ENCODE peak calls at places on chromosome 13, in seven cellular contexts. One of them, this sample, is unnamed.
A peak's percentile ranks its signal among the peaks of the same experiment; 100 is the strongest.

GRCh38 chr13:98977568-98978270 is at the start of gene DOCK9:
- DNase-seq in kidney: peak; percentile 82
- DNase-seq in lung: peak; percentile 42
- DNase-seq in GM10248: no peak
- DNase-seq in AG04449: no peak
- DNase-seq in upper lobe of right lung: peak; percentile 69
- DNase-seq in mesothelial cell of epicardium: no peak
- DNase-seq in this sample: no peak

GRCh38 chr13:94886191-94886590 is 173.8 kb upstream of the SOX21 start:
- DNase-seq in kidney: no peak
- DNase-seq in lung: no peak
- DNase-seq in GM10248: no peak
- DNase-seq in AG04449: peak; percentile 56
- DNase-seq in upper lobe of right lung: no peak
- DNase-seq in mesothelial cell of epicardium: no peak
- DNase-seq in this sample: no peak

GRCh38 chr13:66714795-66715194 is 515.3 kb downstream of the PCDH9 start:
- DNase-seq in kidney: no peak
- DNase-seq in lung: no peak
- DNase-seq in GM10248: no peak
- DNase-seq in AG04449: no peak
- DNase-seq in upper lobe of right lung: no peak
- DNase-seq in mesothelial cell of epicardium: no peak
- DNase-seq in this sample: no peak

GRCh38 chr13:33999830-34000605 is 182.1 kb downstream of the RFC3 start:
- DNase-seq in kidney: no peak
- DNase-seq in lung: no peak
- DNase-seq in GM10248: no peak
- DNase-seq in AG04449: no peak
- DNase-seq in upper lobe of right lung: no peak
- DNase-seq in mesothelial cell of epicardium: no peak
- DNase-seq in this sample: no peak

GRCh38 chr13:75963318-75963717 is 327.2 kb downstream of the LMO7 start:
- DNase-seq in kidney: no peak
- DNase-seq in lung: no peak
- DNase-seq in GM10248: no peak
- DNase-seq in AG04449: no peak
- DNase-seq in upper lobe of right lung: no peak
- DNase-seq in mesothelial cell of epicardium: no peak
- DNase-seq in this sample: no peak

GRCh38 chr13:106376411-106377112 is 158.9 kb downstream of the EFNB2 start:
- DNase-seq in kidney: no peak
- DNase-seq in lung: peak; percentile 66
- DNase-seq in GM10248: no peak
- DNase-seq in AG04449: peak; percentile 58
- DNase-seq in upper lobe of right lung: no peak
- DNase-seq in mesothelial cell of epicardium: no peak
- DNase-seq in this sample: peak; percentile 65

GRCh38 chr13:45996631-45997030 is 55.9 kb downstream of the ZC3H13 start:
- DNase-seq in kidney: no peak
- DNase-seq in lung: no peak
- DNase-seq in GM10248: no peak
- DNase-seq in AG04449: no peak
- DNase-seq in upper lobe of right lung: no peak
- DNase-seq in mesothelial cell of epicardium: no peak
- DNase-seq in this sample: no peak

GRCh38 chr13:45255253-45255987 is 54.6 kb upstream of the KCTD4 start:
- DNase-seq in kidney: no peak
- DNase-seq in lung: no peak
- DNase-seq in GM10248: no peak
- DNase-seq in AG04449: no peak
- DNase-seq in upper lobe of right lung: no peak
- DNase-seq in mesothelial cell of epicardium: no peak
- DNase-seq in this sample: no peak

GRCh38 chr13:21079761-21080730 is 18.7 kb upstream of the LATS2 start:
- DNase-seq in kidney: no peak
- DNase-seq in lung: no peak
- DNase-seq in GM10248: no peak
- DNase-seq in AG04449: peak; percentile 95
- DNase-seq in upper lobe of right lung: no peak
- DNase-seq in mesothelial cell of epicardium: no peak
- DNase-seq in this sample: peak; percentile 89

GRCh38 chr13:30181856-30182651 is 125.3 kb downstream of the KATNAL1 start:
- DNase-seq in kidney: no peak
- DNase-seq in lung: no peak
- DNase-seq in GM10248: no peak
- DNase-seq in AG04449: no peak
- DNase-seq in upper lobe of right lung: no peak
- DNase-seq in mesothelial cell of epicardium: no peak
- DNase-seq in this sample: no peak

GRCh38 chr13:104625196-104625595 is 1559.0 kb upstream of the SLC10A2 start:
- DNase-seq in kidney: no peak
- DNase-seq in lung: no peak
- DNase-seq in GM10248: no peak
- DNase-seq in AG04449: no peak
- DNase-seq in upper lobe of right lung: no peak
- DNase-seq in mesothelial cell of epicardium: no peak
- DNase-seq in this sample: no peak

GRCh38 chr13:64704121-64704520 is 2526.0 kb downstream of the PCDH9 start:
- DNase-seq in kidney: no peak
- DNase-seq in lung: no peak
- DNase-seq in GM10248: no peak
- DNase-seq in AG04449: no peak
- DNase-seq in upper lobe of right lung: no peak
- DNase-seq in mesothelial cell of epicardium: no peak
- DNase-seq in this sample: no peak

GRCh38 chr13:20796791-20797513 is 23.2 kb upstream of the EEF1AKMT1 start:
- DNase-seq in kidney: no peak
- DNase-seq in lung: no peak
- DNase-seq in GM10248: no peak
- DNase-seq in AG04449: peak; percentile 4
- DNase-seq in upper lobe of right lung: no peak
- DNase-seq in mesothelial cell of epicardium: no peak
- DNase-seq in this sample: no peak

GRCh38 chr13:76522083-76522755 is 364.0 kb downstream of the KCTD12 start:
- DNase-seq in kidney: no peak
- DNase-seq in lung: no peak
- DNase-seq in GM10248: no peak
- DNase-seq in AG04449: no peak
- DNase-seq in upper lobe of right lung: no peak
- DNase-seq in mesothelial cell of epicardium: no peak
- DNase-seq in this sample: no peak

GRCh38 chr13:20387441-20387971 is 138.2 kb downstream of the CRYL1 start:
- DNase-seq in kidney: no peak
- DNase-seq in lung: no peak
- DNase-seq in GM10248: no peak
- DNase-seq in AG04449: no peak
- DNase-seq in upper lobe of right lung: no peak
- DNase-seq in mesothelial cell of epicardium: no peak
- DNase-seq in this sample: no peak

GRCh38 chr13:72500851-72501250 is 226.6 kb downstream of the MZT1 start:
- DNase-seq in kidney: no peak
- DNase-seq in lung: no peak
- DNase-seq in GM10248: no peak
- DNase-seq in AG04449: no peak
- DNase-seq in upper lobe of right lung: no peak
- DNase-seq in mesothelial cell of epicardium: no peak
- DNase-seq in this sample: no peak

GRCh38 chr13:98143157-98143553 is 261 bp downstream of the FARP1 start:
- DNase-seq in kidney: peak; percentile 90
- DNase-seq in lung: no peak
- DNase-seq in GM10248: no peak
- DNase-seq in AG04449: no peak
- DNase-seq in upper lobe of right lung: peak; percentile 85
- DNase-seq in mesothelial cell of epicardium: no peak
- DNase-seq in this sample: no peak

GRCh38 chr13:110705826-110706569 is at the start of gene CARS2:
- DNase-seq in kidney: peak; percentile 99
- DNase-seq in lung: peak; percentile 97
- DNase-seq in GM10248: peak; percentile 98
- DNase-seq in AG04449: peak; percentile 54
- DNase-seq in upper lobe of right lung: peak; percentile 99
- DNase-seq in mesothelial cell of epicardium: peak; percentile 89
- DNase-seq in this sample: no peak
- TF ChIP-seq CTCF in kidney: peak; percentile 7
- TF ChIP-seq CTCF in lung: no peak
- TF ChIP-seq CTCF in GM10248: no peak
- TF ChIP-seq CTCF in AG04449: peak; percentile 10
- TF ChIP-seq CTCF in upper lobe of right lung: no peak
- TF ChIP-seq CTCF in mesothelial cell of epicardium: no peak
- TF ChIP-seq CTCF in this sample: no peak

DNA sequence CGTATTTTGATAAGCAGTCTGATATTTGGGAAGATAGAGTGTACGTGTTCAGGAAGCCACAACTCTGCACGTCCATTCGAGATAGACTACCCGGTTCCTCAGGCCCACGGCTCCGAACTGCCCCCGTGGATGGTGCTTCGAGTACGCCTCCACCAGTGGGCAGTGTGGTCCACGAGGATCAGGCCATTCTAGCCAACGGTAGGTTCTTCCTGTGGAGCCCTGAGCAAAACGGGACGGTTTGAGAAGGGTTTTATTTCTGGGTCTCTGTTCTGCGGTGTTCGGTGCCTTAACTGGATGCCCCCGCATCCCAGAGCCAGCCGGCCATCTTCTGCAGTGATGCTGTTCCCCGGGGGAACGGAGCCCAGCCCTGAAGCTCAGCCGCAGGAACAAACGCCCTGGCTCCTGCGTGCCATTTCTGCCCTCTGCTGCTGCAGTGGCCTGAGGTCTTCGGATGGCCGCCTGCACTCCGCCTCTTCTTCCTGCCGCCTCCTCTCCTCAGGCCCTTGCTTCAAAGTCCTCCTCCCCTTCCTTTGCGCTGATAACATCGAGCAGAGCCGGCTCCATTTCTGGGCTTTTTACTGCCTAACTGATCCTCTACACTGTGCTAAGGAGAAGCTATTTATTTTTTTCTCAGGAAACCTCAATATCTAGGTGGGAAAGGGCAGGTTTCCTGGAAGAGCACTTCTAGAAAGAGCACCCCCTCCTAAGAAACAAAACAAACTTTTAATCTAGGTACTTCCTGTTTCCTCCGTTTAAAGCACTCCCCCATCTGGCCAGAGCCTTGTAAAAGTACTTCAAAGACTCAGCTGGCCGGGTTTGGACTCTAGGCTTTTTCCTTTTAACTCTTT is 36.2 kb upstream of the SLC46A3 start:
- DNase-seq in kidney: peak; percentile 72
- DNase-seq in lung: peak; percentile 42
- DNase-seq in GM10248: no peak
- DNase-seq in AG04449: no peak
- DNase-seq in upper lobe of right lung: no peak
- DNase-seq in mesothelial cell of epicardium: no peak
- DNase-seq in this sample: no peak
- TF ChIP-seq CTCF in kidney: no peak
- TF ChIP-seq CTCF in lung: no peak
- TF ChIP-seq CTCF in GM10248: no peak
- TF ChIP-seq CTCF in AG04449: no peak
- TF ChIP-seq CTCF in upper lobe of right lung: peak; percentile 40
- TF ChIP-seq CTCF in mesothelial cell of epicardium: no peak
- TF ChIP-seq CTCF in this sample: peak; percentile 24

DNA sequence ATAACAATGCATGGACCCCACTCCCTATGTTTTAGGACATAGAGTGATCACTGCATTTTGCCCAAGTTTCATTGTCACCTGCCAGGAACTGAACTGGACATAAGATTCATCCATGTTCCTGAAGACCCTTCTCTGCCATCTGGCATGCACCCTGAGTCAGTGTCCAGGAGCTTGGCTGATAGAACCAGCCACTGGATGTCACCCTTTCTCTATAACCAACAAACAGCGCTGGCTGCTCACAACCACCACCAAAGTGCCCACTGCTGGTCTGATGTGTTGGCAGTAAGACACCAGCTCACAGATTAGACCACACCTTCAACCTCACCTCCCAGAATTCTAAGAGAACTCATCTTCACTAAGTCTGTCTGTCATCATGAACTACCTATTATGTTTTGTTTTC is 333.4 kb downstream of the ITGBL1 start:
- DNase-seq in kidney: no peak
- DNase-seq in lung: no peak
- DNase-seq in GM10248: no peak
- DNase-seq in AG04449: no peak
- DNase-seq in upper lobe of right lung: no peak
- DNase-seq in mesothelial cell of epicardium: no peak
- DNase-seq in this sample: no peak
- TF ChIP-seq CTCF in kidney: no peak
- TF ChIP-seq CTCF in lung: no peak
- TF ChIP-seq CTCF in GM10248: no peak
- TF ChIP-seq CTCF in AG04449: peak; percentile 41
- TF ChIP-seq CTCF in upper lobe of right lung: no peak
- TF ChIP-seq CTCF in mesothelial cell of epicardium: no peak
- TF ChIP-seq CTCF in this sample: peak; percentile 77

GRCh38 chr13:102902789-102903347 is 57.0 kb downstream of the ERCC5 start:
- DNase-seq in kidney: no peak
- DNase-seq in lung: no peak
- DNase-seq in GM10248: no peak
- DNase-seq in AG04449: no peak
- DNase-seq in upper lobe of right lung: no peak
- DNase-seq in mesothelial cell of epicardium: no peak
- DNase-seq in this sample: no peak

GRCh38 chr13:102905905-102906304 is 60.1 kb downstream of the ERCC5 start:
- DNase-seq in kidney: no peak
- DNase-seq in lung: no peak
- DNase-seq in GM10248: no peak
- DNase-seq in AG04449: no peak
- DNase-seq in upper lobe of right lung: no peak
- DNase-seq in mesothelial cell of epicardium: no peak
- DNase-seq in this sample: no peak

GRCh38 chr13:102904408-102904862 is 58.6 kb downstream of the ERCC5 start:
- DNase-seq in kidney: no peak
- DNase-seq in lung: no peak
- DNase-seq in GM10248: no peak
- DNase-seq in AG04449: no peak
- DNase-seq in upper lobe of right lung: no peak
- DNase-seq in mesothelial cell of epicardium: no peak
- DNase-seq in this sample: no peak

GRCh38 chr13:102901615-102902305 is 55.9 kb downstream of the ERCC5 start:
- DNase-seq in kidney: no peak
- DNase-seq in lung: no peak
- DNase-seq in GM10248: no peak
- DNase-seq in AG04449: no peak
- DNase-seq in upper lobe of right lung: no peak
- DNase-seq in mesothelial cell of epicardium: no peak
- DNase-seq in this sample: no peak

DNA sequence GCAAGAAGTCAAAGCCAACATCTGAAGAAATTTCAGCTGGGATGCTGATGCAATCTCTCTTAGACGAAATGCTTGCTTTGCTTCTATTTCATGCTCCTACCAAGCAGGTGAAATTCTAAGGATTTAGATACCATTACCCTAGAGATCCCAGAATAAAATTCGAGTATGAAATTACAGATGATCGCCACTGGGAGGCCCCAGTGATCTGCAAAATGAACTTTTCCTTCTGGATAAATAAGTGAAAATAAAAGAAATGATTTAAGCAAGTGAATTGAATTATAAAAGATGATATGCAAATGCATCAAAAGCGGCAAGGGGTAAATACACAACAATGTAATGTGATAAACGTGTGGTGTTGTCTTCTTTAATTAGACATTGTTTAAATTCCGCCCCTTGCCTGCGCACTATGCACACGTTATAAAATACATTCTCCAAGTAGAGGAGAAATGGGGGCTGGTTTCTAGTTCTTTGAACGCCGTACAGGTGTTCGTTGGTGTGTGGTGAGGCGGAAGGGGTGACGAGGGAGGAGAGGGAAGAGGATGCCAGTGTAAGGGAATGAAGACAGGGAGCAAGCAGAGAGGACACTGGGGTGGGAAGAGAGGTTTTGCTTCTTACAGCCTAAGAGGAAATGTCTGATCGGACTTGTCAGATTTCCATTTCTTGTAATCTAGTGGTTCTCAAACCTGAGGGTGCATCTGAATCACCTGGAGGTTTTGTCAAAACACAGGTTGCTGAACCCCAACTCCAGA is 58.0 kb downstream of the ERCC5 start:
- DNase-seq in kidney: no peak
- DNase-seq in lung: no peak
- DNase-seq in GM10248: peak; percentile 20
- DNase-seq in AG04449: no peak
- DNase-seq in upper lobe of right lung: no peak
- DNase-seq in mesothelial cell of epicardium: no peak
- DNase-seq in this sample: no peak
- TF ChIP-seq CTCF in kidney: peak; percentile 6
- TF ChIP-seq CTCF in lung: no peak
- TF ChIP-seq CTCF in GM10248: peak; percentile 28
- TF ChIP-seq CTCF in AG04449: peak; percentile 21
- TF ChIP-seq CTCF in upper lobe of right lung: peak; percentile 33
- TF ChIP-seq CTCF in mesothelial cell of epicardium: peak; percentile 84
- TF ChIP-seq CTCF in this sample: peak; percentile 58

This sample was measured in epithelial cell of proximal tubule.